ENCODE peak calls at places on chromosomes 2 and 18, in seven cellular contexts. P, J, U, I, Y, H and F are unnamed samples.

GRCh38 chr18:73150199-73150598 is 282.4 kb upstream of the NETO1 start:
- DNase-seq in P (no peak), J (no peak), U (peak; percentile 12), I (no peak), Y (no peak), H (no peak), F (no peak)

GRCh38 chr2:241636983-241637232 is at the start of gene THAP4:
- DNase-seq in P (peak; percentile 79), J (peak; percentile 72), U (no peak), I (no peak), Y (no peak), H (no peak), F (no peak)

GRCh38 chr2:1638281-1638860 is 105.9 kb downstream of the PXDN start:
- DNase-seq in P (no peak), J (no peak), U (peak; percentile 24), I (no peak), Y (no peak), H (no peak), F (no peak)

GRCh38 chr2:11391941-11392266 is 47.5 kb upstream of the ROCK2 start:
- DNase-seq in P (no peak), J (no peak), U (peak; percentile 25), I (no peak), Y (no peak), H (no peak), F (no peak)

GRCh38 chr18:76657428-76657827 is 162.4 kb upstream of the ZNF516 start:
- DNase-seq in P (no peak), J (no peak), U (peak; percentile 32), I (no peak), Y (no peak), H (peak; percentile 8), F (no peak)

GRCh38 chr2:121002597-121002996 is 266.9 kb downstream of the GLI2 start:
- DNase-seq in P (no peak), J (no peak), U (no peak), I (no peak), Y (no peak), H (no peak), F (no peak)

GRCh38 chr2:70541481-70542020 is 12.1 kb downstream of the TGFA start:
- DNase-seq in P (no peak), J (no peak), U (no peak), I (no peak), Y (no peak), H (no peak), F (no peak)

GRCh38 chr2:175698076-175698475 is 304.0 kb downstream of the LNPK start:
- DNase-seq in P (no peak), J (no peak), U (no peak), I (no peak), Y (no peak), H (no peak), F (no peak)

GRCh38 chr2:37826611-37827010 is 98.5 kb upstream of the RMDN2 start:
- DNase-seq in P (no peak), J (no peak), U (no peak), I (no peak), Y (no peak), H (no peak), F (no peak)

GRCh38 chr2:164840930-164841718 is 499 bp downstream of the COBLL1 start:
- DNase-seq in P (peak; percentile 83), J (peak; percentile 81), U (peak; percentile 78), I (peak; percentile 30), Y (peak; percentile 76), H (peak; percentile 39), F (peak; percentile 87)

GRCh38 chr2:163610817-163611556 is 124.8 kb downstream of the FIGN start:
- DNase-seq in P (no peak), J (no peak), U (no peak), I (no peak), Y (peak; percentile 53), H (no peak), F (no peak)

GRCh38 chr18:63119647-63120046 is 199.9 kb downstream of the BCL2 start:
- DNase-seq in P (no peak), J (no peak), U (peak; percentile 25), I (peak; percentile 53), Y (peak; percentile 51), H (peak; percentile 53), F (no peak)
- TF ChIP-seq CTCF in P (peak; percentile 24), J (peak; percentile 35), U (peak; percentile 56), I (peak; percentile 10), Y (no peak), H (peak; percentile 23), F (peak; percentile 83)

GRCh38 chr2:226994775-226995174 is 158.9 kb downstream of the RHBDD1 start:
- DNase-seq in P (no peak), J (no peak), U (peak; percentile 22), I (peak; percentile 15), Y (no peak), H (no peak), F (no peak)
- TF ChIP-seq CTCF in P (no peak), J (peak; percentile 17), U (peak; percentile 52), I (no peak), Y (peak; percentile 24), H (no peak), F (peak; percentile 49)

GRCh38 chr2:159256159-159256558 is 30.3 kb downstream of the WDSUB1 start:
- DNase-seq in P (no peak), J (no peak), U (peak; percentile 81), I (peak; percentile 78), Y (no peak), H (no peak), F (no peak)

GRCh38 chr2:159249955-159250723 is 36.4 kb downstream of the WDSUB1 start:
- DNase-seq in P (no peak), J (peak; percentile 72), U (peak; percentile 64), I (peak; percentile 74), Y (no peak), H (peak; percentile 9), F (no peak)

GRCh38 chr2:159246325-159246988 is 40.0 kb downstream of the WDSUB1 start:
- DNase-seq in P (no peak), J (no peak), U (no peak), I (no peak), Y (no peak), H (no peak), F (no peak)

GRCh38 chr2:159252905-159253304 is 33.6 kb downstream of the WDSUB1 start:
- DNase-seq in P (no peak), J (no peak), U (no peak), I (no peak), Y (no peak), H (no peak), F (no peak)

GRCh38 chr2:159251296-159252173 is 35.0 kb downstream of the WDSUB1 start:
- DNase-seq in P (no peak), J (no peak), U (no peak), I (no peak), Y (no peak), H (no peak), F (no peak)
- TF ChIP-seq CTCF in P (no peak), J (no peak), U (no peak), I (no peak), Y (no peak), H (no peak), F (no peak)

GRCh38 chr2:84424152-84424551 is 34.9 kb downstream of the SUCLG1 start:
- DNase-seq in P (no peak), J (no peak), U (peak; percentile 54), I (peak; percentile 33), Y (no peak), H (no peak), F (no peak)

GRCh38 chr2:84421791-84422190 is 37.3 kb downstream of the SUCLG1 start:
- DNase-seq in P (no peak), J (no peak), U (no peak), I (no peak), Y (no peak), H (no peak), F (no peak)

GRCh38 chr2:84429328-84429727 is 29.8 kb downstream of the SUCLG1 start:
- DNase-seq in P (no peak), J (no peak), U (no peak), I (no peak), Y (no peak), H (no peak), F (no peak)

DNA sequence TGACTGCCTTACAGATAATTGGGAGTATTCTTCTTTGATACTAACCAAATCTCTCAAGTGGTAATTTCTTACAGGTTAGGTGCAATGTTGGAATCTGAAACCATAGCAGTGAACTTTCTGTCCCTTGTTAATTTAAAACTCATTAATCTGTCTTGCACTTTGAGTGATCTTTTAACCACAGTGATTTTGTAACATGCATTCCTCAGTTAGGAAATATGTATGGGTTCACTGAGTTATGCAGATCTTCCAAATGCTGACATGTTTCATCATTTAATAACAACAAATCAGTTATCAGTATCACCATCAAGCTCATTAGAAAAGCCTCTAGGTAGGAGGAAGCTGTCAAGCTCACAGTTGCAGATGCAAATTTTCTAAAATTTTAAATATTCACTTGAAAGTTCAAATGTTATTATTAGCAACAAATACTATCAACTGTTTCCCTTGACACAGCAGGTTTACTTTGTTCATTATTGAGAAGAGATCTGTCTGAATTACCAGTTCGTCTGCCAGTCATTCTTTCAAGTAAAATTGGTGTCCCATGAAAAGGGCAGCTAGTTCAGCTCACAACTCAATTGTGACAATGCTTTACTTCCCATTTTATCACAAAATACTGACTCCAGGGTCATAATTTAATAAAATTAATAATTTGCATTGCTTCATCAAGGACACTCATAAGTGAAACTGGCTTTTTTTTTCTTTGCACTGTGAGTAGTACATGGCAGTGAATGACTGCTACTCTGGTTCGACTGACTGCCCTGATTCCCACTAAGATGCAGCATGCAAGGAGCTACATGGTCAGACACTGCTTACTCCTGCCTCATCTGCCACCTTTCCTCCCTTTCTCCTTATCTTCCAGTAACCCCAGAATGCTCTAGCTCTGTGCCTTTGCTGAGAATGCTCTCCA is 31.6 kb downstream of the SUCLG1 start:
- DNase-seq in P (no peak), J (no peak), U (peak; percentile 75), I (peak; percentile 57), Y (no peak), H (no peak), F (no peak)
- TF ChIP-seq CTCF in P (no peak), J (no peak), U (no peak), I (no peak), Y (no peak), H (no peak), F (no peak)

GRCh38 chr2:54755641-54756326 is 32.3 kb downstream of the EML6 start:
- DNase-seq in P (no peak), J (peak; percentile 28), U (no peak), I (no peak), Y (no peak), H (no peak), F (no peak)
- TF ChIP-seq CTCF in P (no peak), J (no peak), U (no peak), I (no peak), Y (no peak), H (no peak), F (no peak)

DNA sequence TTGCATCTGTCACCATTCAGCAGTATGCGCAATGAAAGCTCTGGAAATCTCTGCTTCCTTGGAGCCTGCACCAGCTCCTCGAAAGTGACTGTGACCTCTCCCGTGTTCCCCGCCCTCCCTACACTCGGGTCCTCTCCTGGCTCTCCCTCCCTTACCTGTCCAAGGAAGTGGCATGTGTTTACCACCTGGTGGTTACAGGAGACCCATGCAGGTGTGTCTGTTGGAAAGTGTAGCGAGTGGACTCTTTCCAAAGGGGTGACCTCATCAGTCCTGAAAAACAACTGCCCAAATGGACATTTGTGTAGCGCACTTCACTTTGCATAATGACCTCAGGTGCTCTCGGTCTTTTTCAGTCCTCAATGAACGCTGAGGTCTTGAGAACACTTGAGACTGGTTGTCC is 133.1 kb downstream of the ACKR3 start:
- DNase-seq in P (no peak), J (no peak), U (no peak), I (no peak), Y (no peak), H (no peak), F (no peak)
- TF ChIP-seq CTCF in P (no peak), J (no peak), U (no peak), I (no peak), Y (no peak), H (no peak), F (no peak)

GRCh38 chr2:46672752-46673151 is 193.4 kb downstream of the TMEM247 start:
- DNase-seq in P (no peak), J (no peak), U (no peak), I (no peak), Y (no peak), H (no peak), F (no peak)
- TF ChIP-seq CTCF in P (no peak), J (no peak), U (no peak), I (no peak), Y (no peak), H (no peak), F (no peak)